ENCODE peak calls at places on chromosomes 12 and 14, in five cellular contexts. H is psoas muscle, J is pancreas, G is Panc1, V is SK-N-SH. Z is an unnamed sample. For H3K4me1 and H3K9me3, the result is how much of the 10 kb centered on the place peaks cover.

GRCh38 chr14:64715628-64716412 is 11.6 kb downstream of the PLEKHG3 start:
- DNase-seq in H (no peak), J (no peak), G (no peak), V (no peak), Z (no peak)

GRCh38 chr12:5522358-5523335 is 90.7 kb downstream of the NTF3 start:
- DNase-seq in H (no peak), J (no peak), G (no peak), V (no peak), Z (no peak)

GRCh38 chr12:55932546-55932919 is 1.6 kb downstream of the DGKA start:
- DNase-seq in H (no peak), J (no peak), G (no peak), V (peak), Z (peak)

GRCh38 chr12:119322324-119322723 is 12.2 kb upstream of the CCDC60 start:
- DNase-seq in H (no peak), J (no peak), G (no peak), V (no peak), Z (no peak)

GRCh38 chr12:111643428-111643826 is 42.3 kb downstream of the BRAP start:
- DNase-seq in H (no peak), J (no peak), G (no peak), V (no peak), Z (peak)

GRCh38 chr12:49537709-49538601 is 875 bp upstream of the KCNH3 start:
- DNase-seq in H (no peak), J (peak), G (no peak), V (peak), Z (no peak)

GRCh38 chr14:23776296-23776695 is 140.1 kb downstream of the DHRS2 start:
- DNase-seq in H (no peak), J (no peak), G (no peak), V (no peak), Z (no peak)

GRCh38 chr12:124927325-124928094 is 13.1 kb upstream of the UBC start:
- DNase-seq in H (peak), J (peak), G (no peak), V (peak), Z (peak)

GRCh38 chr12:75374971-75375370 is 15.9 kb upstream of the GLIPR1L2 start:
- DNase-seq in H (no peak), J (no peak), G (no peak), V (no peak), Z (no peak)

GRCh38 chr14:21367582-21368144 is 16.2 kb downstream of the SUPT16H start:
- DNase-seq in H (no peak), J (no peak), G (no peak), V (no peak), Z (no peak)

GRCh38 chr12:105348142-105348541 is 17.7 kb downstream of the C12orf75 start:
- DNase-seq in H (no peak), J (no peak), G (no peak), V (no peak), Z (no peak)
- H3K4me1 ChIP-seq in H (under half), J (under half), G (under half), V (under half), Z (under half)

GRCh38 chr14:101215266-101215665 is 311.7 kb upstream of the RTL1 start:
- DNase-seq in H (peak), J (no peak), G (no peak), V (no peak), Z (no peak)

GRCh38 chr14:101209594-101209993 is 306.1 kb upstream of the RTL1 start:
- DNase-seq in H (no peak), J (no peak), G (no peak), V (no peak), Z (no peak)
- H3K9me3 ChIP-seq in H (under half), J (under half), G (under half), V (under half), Z (under half)

DNA sequence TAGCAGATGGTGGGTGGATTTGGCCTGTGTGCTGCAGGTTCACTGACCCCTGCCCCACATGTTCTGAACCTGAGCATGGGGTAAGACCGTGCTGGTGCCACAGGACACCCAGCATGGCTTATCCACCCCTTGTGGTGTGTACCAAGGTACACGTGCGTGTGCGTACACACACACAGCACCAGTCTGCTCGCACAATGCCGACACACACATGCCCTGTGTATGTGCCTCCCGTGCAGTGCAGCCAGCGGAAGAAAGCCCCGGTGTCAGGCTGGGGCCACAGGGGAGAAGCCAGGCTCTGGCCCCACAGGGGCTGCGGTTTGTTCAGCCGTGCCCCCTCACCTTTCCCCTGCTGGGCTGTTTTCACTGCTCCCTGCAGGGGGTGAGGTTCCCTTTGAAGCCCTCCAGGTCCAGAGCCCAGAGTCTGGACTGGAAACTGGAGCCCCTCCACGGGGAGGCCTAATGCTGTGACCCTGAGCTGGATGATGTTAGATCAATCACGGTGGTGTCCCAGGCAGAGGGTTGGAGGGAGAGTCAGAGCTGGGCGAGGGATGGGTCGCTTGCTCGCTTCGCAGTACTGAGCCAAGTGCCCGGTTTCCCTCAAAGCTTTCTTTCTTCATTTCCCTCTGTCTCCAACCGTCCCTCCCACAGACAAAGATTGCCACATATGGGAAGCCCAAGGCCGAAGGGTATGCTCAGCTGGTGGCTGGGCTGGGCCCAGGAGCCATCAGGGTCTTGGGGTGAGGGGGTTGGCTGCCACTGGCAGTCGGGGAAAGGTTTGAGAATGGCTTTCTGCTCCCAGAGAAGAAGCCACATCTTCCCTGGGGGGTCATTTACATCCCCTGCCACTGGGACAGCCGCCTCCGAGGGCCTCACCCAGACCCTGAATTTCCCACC is 6.2 kb downstream of the DTX1 start:
- DNase-seq in H (no peak), J (no peak), G (no peak), V (peak), Z (no peak)
- H3K4me1 ChIP-seq in H (under half), J (under half), G (under half), V (under half), Z (under half)

GRCh38 chr14:20190596-20190995 is at the start of gene OR11G2:
- DNase-seq in H (no peak), J (no peak), G (no peak), V (no peak), Z (no peak)

GRCh38 chr14:20195911-20196310 is 5.2 kb downstream of the OR11G2 start:
- DNase-seq in H (no peak), J (no peak), G (no peak), V (no peak), Z (no peak)

GRCh38 chr14:20191396-20191795 is 700 bp downstream of the OR11G2 start:
- DNase-seq in H (no peak), J (no peak), G (no peak), V (no peak), Z (no peak)

GRCh38 chr14:20197459-20197858 is 6.8 kb downstream of the OR11G2 start:
- DNase-seq in H (no peak), J (no peak), G (no peak), V (no peak), Z (no peak)

DNA sequence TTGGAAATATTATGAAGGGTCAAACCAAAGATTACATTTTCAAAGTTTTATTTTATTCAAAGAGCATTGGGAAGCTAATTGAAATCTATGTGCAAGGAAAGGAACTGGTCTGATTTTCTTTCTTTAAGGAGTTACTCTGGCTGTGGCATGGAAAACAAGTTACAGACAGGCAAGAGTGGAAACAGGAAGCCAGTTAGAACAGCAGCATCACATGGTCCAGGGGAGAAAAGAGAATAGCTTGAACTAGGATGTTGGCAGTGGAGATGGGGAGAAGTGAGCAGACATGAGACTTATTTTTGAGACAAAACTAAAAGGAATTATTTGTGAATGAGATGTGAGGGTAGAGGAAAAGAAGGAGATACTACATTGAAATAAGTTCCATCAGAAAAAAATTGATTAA is 3.4 kb downstream of the OR11G2 start:
- DNase-seq in H (no peak), J (no peak), G (no peak), V (no peak), Z (no peak)
- H3K9me3 ChIP-seq in H (under half), J (under half), G (under half), V (under half), Z (under half)

GRCh38 chr12:47219243-47219642 is 139.5 kb upstream of the AMIGO2 start:
- DNase-seq in H (no peak), J (no peak), G (peak), V (no peak), Z (no peak)
- H3K4me1 ChIP-seq in H (under half), J (under half), G (under half), V (under half), Z (under half)

DNA sequence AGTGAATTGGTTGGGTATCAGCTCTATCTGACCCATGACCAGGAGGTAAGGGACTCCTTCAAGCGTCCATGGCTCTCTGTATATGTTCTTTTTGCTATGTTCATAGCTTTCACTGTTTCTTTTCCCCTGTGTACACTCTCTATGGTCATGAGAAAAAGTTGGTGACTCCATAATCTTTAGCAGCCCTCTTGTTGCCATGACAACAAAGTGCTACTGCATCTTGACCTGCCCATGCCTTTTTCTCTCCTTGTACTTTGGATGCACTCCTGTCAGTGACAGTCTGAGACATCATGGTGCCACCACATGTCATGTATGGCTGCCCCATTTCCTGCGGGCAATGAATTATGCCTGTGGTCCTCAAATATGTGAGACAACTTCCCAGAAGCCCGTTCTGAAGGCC is 280.2 kb downstream of the TMEM121 start:
- DNase-seq in H (no peak), J (no peak), G (no peak), V (no peak), Z (no peak)
- H3K9me3 ChIP-seq in H (under half), J (under half), G (under half), V (under half), Z (under half)